ENCODE peak calls at places on chromosome 7, in five cellular contexts. N is HFFc6; V is cardiac fibroblast; D is activated naive CD8-positive, alpha-beta T cell treated with anti-CD3 and anti-CD28 coated beads, Interleukin-2, amount 50 U/mL, for 24 hours; T is EL. E is an unnamed sample.

GRCh38 chr7:35280854-35281253 is 27.0 kb upstream of the TBX20 start:
- DNase-seq in N (no peak), V (no peak), D (no peak), T (no peak), E (no peak)

GRCh38 chr7:142915315-142915714 is 18.2 kb downstream of the TRPV5 start:
- DNase-seq in N (no peak), V (no peak), D (no peak), T (no peak), E (no peak)

GRCh38 chr7:131620673-131621609 is 64.5 kb upstream of the PODXL start:
- DNase-seq in N (no peak), V (no peak), D (no peak), T (no peak), E (peak; percentile 63)

GRCh38 chr7:2495402-2496309 is 19.5 kb upstream of the GRIFIN start:
- DNase-seq in N (no peak), V (no peak), D (no peak), T (no peak), E (no peak)

GRCh38 chr7:151038951-151039849 is 9.1 kb upstream of the ASIC3 start:
- DNase-seq in N (peak; percentile 92), V (peak; percentile 96), D (peak; percentile 88), T (peak; percentile 95), E (peak; percentile 92)

GRCh38 chr7:139743267-139743966 is 34.4 kb downstream of the HIPK2 start:
- DNase-seq in N (no peak), V (no peak), D (no peak), T (no peak), E (no peak)

GRCh38 chr7:29146888-29147609 is 712 bp upstream of the CPVL start:
- DNase-seq in N (peak; percentile 10), V (no peak), D (no peak), T (peak; percentile 13), E (peak; percentile 6)

GRCh38 chr7:39453743-39454355 is 112.4 kb upstream of the YAE1 start:
- DNase-seq in N (peak; percentile 47), V (peak; percentile 75), D (peak; percentile 58), T (peak; percentile 63), E (peak; percentile 10)

GRCh38 chr7:146150153-146150552 is 33.6 kb downstream of the CNTNAP2 start:
- DNase-seq in N (no peak), V (peak; percentile 60), D (no peak), T (peak; percentile 13), E (no peak)

GRCh38 chr7:128883622-128884549 is 21.2 kb downstream of the ATP6V1F start:
- DNase-seq in N (peak; percentile 58), V (peak; percentile 77), D (peak; percentile 90), T (peak; percentile 71), E (no peak)

GRCh38 chr7:158270106-158270775 is 317.4 kb downstream of the PTPRN2 start:
- DNase-seq in N (no peak), V (no peak), D (no peak), T (no peak), E (no peak)

GRCh38 chr7:2815523-2816240 is 28.4 kb downstream of the GNA12 start:
- DNase-seq in N (no peak), V (no peak), D (no peak), T (no peak), E (no peak)

GRCh38 chr7:112371721-112372120 is 78.5 kb upstream of the IFRD1 start:
- DNase-seq in N (no peak), V (no peak), D (no peak), T (no peak), E (no peak)

GRCh38 chr7:150871601-150872000 is 19.3 kb downstream of the AOC1 start:
- DNase-seq in N (no peak), V (no peak), D (no peak), T (no peak), E (no peak)

E was measured in astrocyte.